ENCODE peak calls at places on chromosomes 11 and 22, in ten cellular contexts. T is NCI-H187 treated with DMSO at 0.1 percent for 48 hours; V is naive thymus-derived CD8-positive, alpha-beta T cell; P is stimulated activated CD4-positive, alpha-beta T cell treated with anti-CD3 and anti-CD28 coated beads, TNF-alpha, amount 100 ng/mL, for 48 hours; H is cardiac muscle cell; Z is activated T-cell treated with anti-CD3 and anti-CD28 coated beads for 48 hours; K is midbrain; D is activated effector memory CD4-positive, alpha-beta T cell treated with Interleukin-2 at 50 U/mL for 16 hours; C is ELF-1; X is left ventricle myocardium superior. U is an unnamed sample.

GRCh38 chr11:42631223-42631843 is 680.5 kb upstream of the API5 start:
- DNase-seq in T (no peak), V (no peak), P (no peak), H (peak; percentile 34), Z (no peak), K (peak; percentile 8), D (no peak), C (no peak), X (no peak), U (peak; percentile 51)

GRCh38 chr11:64562723-64563351 is 28.2 kb upstream of the SLC22A12 start:
- DNase-seq in T (no peak), V (no peak), P (no peak), H (no peak), Z (no peak), K (no peak), D (no peak), C (no peak), X (peak; percentile 8), U (no peak)

GRCh38 chr11:27420722-27421572 is 51.6 kb downstream of the LGR4 start:
- DNase-seq in T (no peak), V (no peak), P (no peak), H (peak; percentile 24), Z (no peak), K (no peak), D (no peak), C (no peak), X (no peak), U (no peak)

GRCh38 chr11:113105584-113105983 is 144.4 kb downstream of the NCAM1 start:
- DNase-seq in T (no peak), V (no peak), P (no peak), H (no peak), Z (no peak), K (no peak), D (no peak), C (no peak), X (no peak), U (no peak)

GRCh38 chr22:44360686-44361381 is 48.1 kb upstream of the SHISAL1 start:
- DNase-seq in T (no peak), V (no peak), P (no peak), H (peak; percentile 81), Z (no peak), K (no peak), D (no peak), C (peak; percentile 66), X (peak; percentile 78), U (no peak)

GRCh38 chr11:114258696-114259095 is 37.5 kb upstream of the NNMT start:
- DNase-seq in T (no peak), V (no peak), P (no peak), H (no peak), Z (no peak), K (no peak), D (no peak), C (no peak), X (peak; percentile 54), U (no peak)

GRCh38 chr11:109789911-109790310 is 303.3 kb upstream of the ZC3H12C start:
- DNase-seq in T (no peak), V (no peak), P (no peak), H (no peak), Z (no peak), K (no peak), D (no peak), C (no peak), X (no peak), U (no peak)

GRCh38 chr11:69044111-69045013 is 4.4 kb upstream of the TPCN2 start:
- DNase-seq in T (no peak), V (no peak), P (no peak), H (peak; percentile 65), Z (peak; percentile 20), K (peak; percentile 75), D (no peak), C (peak; percentile 87), X (peak; percentile 87), U (peak; percentile 94)

GRCh38 chr11:14125529-14125928 is 163.0 kb downstream of the SPON1 start:
- DNase-seq in T (no peak), V (no peak), P (no peak), H (no peak), Z (no peak), K (no peak), D (no peak), C (no peak), X (no peak), U (no peak)

GRCh38 chr22:39994566-39995345 is at the start of gene FAM83F:
- DNase-seq in T (no peak), V (no peak), P (no peak), H (peak; percentile 34), Z (peak; percentile 27), K (no peak), D (no peak), C (peak; percentile 52), X (peak; percentile 46), U (no peak)

GRCh38 chr11:121111053-121111724 is 10.1 kb downstream of the TECTA start:
- DNase-seq in T (no peak), V (no peak), P (no peak), H (no peak), Z (no peak), K (no peak), D (no peak), C (no peak), X (no peak), U (no peak)

GRCh38 chr22:21942407-21942895 is 10.2 kb downstream of the PPM1F start:
- DNase-seq in T (no peak), V (no peak), P (no peak), H (peak; percentile 83), Z (peak; percentile 18), K (no peak), D (no peak), C (no peak), X (peak; percentile 91), U (no peak)

GRCh38 chr11:75100314-75100713 is 3.6 kb upstream of the OR2AT4 start:
- DNase-seq in T (no peak), V (no peak), P (peak; percentile 4), H (peak; percentile 15), Z (peak; percentile 29), K (no peak), D (no peak), C (no peak), X (no peak), U (no peak)

GRCh38 chr11:13726456-13726855 is 58.0 kb downstream of the FAR1 start:
- DNase-seq in T (no peak), V (no peak), P (no peak), H (no peak), Z (no peak), K (no peak), D (no peak), C (no peak), X (no peak), U (no peak)

GRCh38 chr11:45021692-45022130 is 71.0 kb upstream of the TP53I11 start:
- DNase-seq in T (no peak), V (no peak), P (no peak), H (peak; percentile 81), Z (no peak), K (peak; percentile 19), D (no peak), C (peak; percentile 48), X (peak; percentile 89), U (peak; percentile 77)

GRCh38 chr11:66045177-66045639 is 3.8 kb downstream of the GAL3ST3 start:
- DNase-seq in T (peak; percentile 42), V (peak; percentile 86), P (peak; percentile 72), H (peak; percentile 83), Z (peak; percentile 80), K (peak; percentile 70), D (peak; percentile 72), C (peak; percentile 90), X (peak; percentile 82), U (peak; percentile 74)

GRCh38 chr22:48870436-48870835 is 957.2 kb downstream of the BRD1 start:
- DNase-seq in T (no peak), V (no peak), P (no peak), H (no peak), Z (no peak), K (no peak), D (no peak), C (no peak), X (no peak), U (no peak)

GRCh38 chr22:21012446-21013407 is 2.2 kb upstream of the P2RX6 start:
- DNase-seq in T (no peak), V (no peak), P (no peak), H (no peak), Z (no peak), K (no peak), D (no peak), C (no peak), X (no peak), U (peak; percentile 79)

GRCh38 chr11:125724125-125724524 is 22.0 kb upstream of the PATE1 start:
- DNase-seq in T (no peak), V (peak; percentile 12), P (no peak), H (peak; percentile 65), Z (no peak), K (no peak), D (no peak), C (no peak), X (no peak), U (peak; percentile 3)